ENCODE peak calls at places on chromosomes 7 and 10, in ten cellular contexts. J is fibroblast of mammary gland; K is brain microvascular endothelial cell; C is CD4-positive, alpha-beta T cell; L is stomach; V is A549; H is HFFc6; S is neural progenitor cell; P is colonic mucosa; N is fibroblast of the aortic adventitia. A is an unnamed sample.
A peak's percentile ranks its signal among the peaks of the same experiment; 100 is the strongest.

GRCh38 chr7:112963634-112964033 is 123.0 kb downstream of the GPR85 start:
- DNase-seq in J (no peak), K (no peak), C (no peak), L (no peak), V (no peak), H (no peak), S (no peak), P (no peak), N (no peak), A (no peak)

GRCh38 chr10:103854265-103854686 is 1.1 kb downstream of the SH3PXD2A start:
- DNase-seq in J (peak; percentile 69), K (no peak), C (no peak), L (no peak), V (peak; percentile 29), H (no peak), S (peak; percentile 65), P (no peak), N (peak; percentile 33), A (peak; percentile 39)

GRCh38 chr7:1558181-1558811 is 2.3 kb upstream of the TMEM184A start:
- DNase-seq in J (no peak), K (no peak), C (no peak), L (no peak), V (peak; percentile 51), H (no peak), S (no peak), P (no peak), N (no peak), A (peak; percentile 69)

GRCh38 chr10:71836594-71836970 is 14.5 kb downstream of the PSAP start:
- DNase-seq in J (no peak), K (peak; percentile 36), C (no peak), L (no peak), V (no peak), H (no peak), S (no peak), P (no peak), N (peak; percentile 44), A (no peak)

GRCh38 chr10:76998451-76998850 is 639.2 kb downstream of the KCNMA1 start:
- DNase-seq in J (no peak), K (no peak), C (no peak), L (no peak), V (no peak), H (no peak), S (peak; percentile 19), P (no peak), N (peak; percentile 26), A (no peak)

GRCh38 chr7:2108501-2109250 is 124.1 kb downstream of the MAD1L1 start:
- DNase-seq in J (no peak), K (no peak), C (no peak), L (no peak), V (no peak), H (no peak), S (peak; percentile 83), P (no peak), N (no peak), A (no peak)

GRCh38 chr10:77320852-77321496 is 316.6 kb downstream of the KCNMA1 start:
- DNase-seq in J (peak; percentile 90), K (peak; percentile 68), C (no peak), L (no peak), V (no peak), H (peak; percentile 82), S (no peak), P (no peak), N (peak; percentile 78), A (no peak)

GRCh38 chr10:324593-324992 is 189.3 kb downstream of the ZMYND11 start:
- DNase-seq in J (no peak), K (no peak), C (no peak), L (no peak), V (no peak), H (no peak), S (no peak), P (no peak), N (no peak), A (no peak)

GRCh38 chr10:97531401-97531985 is 32.8 kb downstream of the UBTD1 start:
- DNase-seq in J (peak; percentile 61), K (peak; percentile 62), C (no peak), L (no peak), V (no peak), H (peak; percentile 43), S (no peak), P (no peak), N (no peak), A (no peak)

GRCh38 chr7:130273863-130274262 is 7.2 kb downstream of the CPA2 start:
- DNase-seq in J (peak; percentile 87), K (no peak), C (no peak), L (no peak), V (no peak), H (no peak), S (peak; percentile 48), P (peak; percentile 19), N (peak; percentile 82), A (no peak)

GRCh38 chr10:14126697-14127440 is 203.9 kb downstream of the FRMD4A start:
- DNase-seq in J (peak; percentile 48), K (peak; percentile 12), C (no peak), L (no peak), V (no peak), H (peak; percentile 44), S (no peak), P (no peak), N (peak; percentile 10), A (no peak)

GRCh38 chr7:139895141-139895829 is 66.2 kb downstream of the TBXAS1 start:
- DNase-seq in J (peak; percentile 47), K (no peak), C (no peak), L (no peak), V (no peak), H (no peak), S (no peak), P (no peak), N (no peak), A (no peak)

GRCh38 chr7:135075716-135076115 is 72.2 kb upstream of the TMEM140 start:
- DNase-seq in J (no peak), K (no peak), C (no peak), L (no peak), V (no peak), H (no peak), S (no peak), P (no peak), N (no peak), A (no peak)

GRCh38 chr7:74023037-74023436 is 4.9 kb upstream of the ELN start:
- DNase-seq in J (peak; percentile 53), K (peak; percentile 51), C (no peak), L (peak; percentile 35), V (peak; percentile 56), H (peak; percentile 79), S (no peak), P (no peak), N (peak; percentile 61), A (peak; percentile 60)
- TF ChIP-seq CTCF in J (no peak), K (peak; percentile 36), C (no peak), L (no peak), V (no peak), H (peak; percentile 54), S (no peak), P (no peak), N (peak; percentile 1), A (no peak)

DNA sequence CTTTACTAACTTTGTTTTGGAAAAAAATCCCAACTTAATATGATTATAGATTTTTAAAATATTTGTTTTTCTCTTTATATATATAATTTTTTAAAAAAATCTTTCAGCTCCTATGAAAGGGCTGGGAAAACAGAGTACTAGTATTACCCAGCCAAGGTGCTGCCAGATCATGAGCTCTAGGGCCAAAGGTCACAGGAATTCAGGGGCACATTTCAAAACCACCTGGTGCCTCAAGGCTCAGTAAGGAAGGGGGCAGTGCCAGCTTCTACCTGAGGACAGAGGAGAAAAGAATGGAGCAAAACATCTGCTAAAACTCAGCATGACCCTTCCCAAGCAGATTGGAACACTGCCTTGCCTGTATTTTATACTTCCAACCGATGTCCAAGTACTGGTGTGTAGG is 667.5 kb downstream of the PARD3 start:
- DNase-seq in J (no peak), K (no peak), C (no peak), L (no peak), V (no peak), H (no peak), S (no peak), P (no peak), N (no peak), A (no peak)
- TF ChIP-seq CTCF in J (no peak), K (no peak), C (no peak), L (no peak), V (no peak), H (no peak), S (no peak), P (no peak), N (no peak), A (no peak)

GRCh38 chr10:47309403-47310089 is 9.5 kb downstream of the GDF10 start:
- DNase-seq in J (no peak), K (no peak), C (no peak), L (no peak), V (no peak), H (no peak), S (peak; percentile 32), P (no peak), N (no peak), A (no peak)
- TF ChIP-seq CTCF in J (peak; percentile 26), K (peak; percentile 70), C (no peak), L (no peak), V (peak; percentile 18), H (peak; percentile 74), S (peak; percentile 66), P (no peak), N (peak; percentile 26), A (peak; percentile 56)

GRCh38 chr7:123208793-123209192 is 9.0 kb upstream of the SLC13A1 start:
- DNase-seq in J (peak; percentile 31), K (peak; percentile 11), C (no peak), L (no peak), V (peak; percentile 6), H (no peak), S (peak; percentile 43), P (no peak), N (peak; percentile 26), A (no peak)
- TF ChIP-seq CTCF in J (peak; percentile 47), K (peak; percentile 74), C (no peak), L (peak; percentile 18), V (no peak), H (no peak), S (peak; percentile 50), P (peak; percentile 19), N (peak; percentile 38), A (no peak)

DNA sequence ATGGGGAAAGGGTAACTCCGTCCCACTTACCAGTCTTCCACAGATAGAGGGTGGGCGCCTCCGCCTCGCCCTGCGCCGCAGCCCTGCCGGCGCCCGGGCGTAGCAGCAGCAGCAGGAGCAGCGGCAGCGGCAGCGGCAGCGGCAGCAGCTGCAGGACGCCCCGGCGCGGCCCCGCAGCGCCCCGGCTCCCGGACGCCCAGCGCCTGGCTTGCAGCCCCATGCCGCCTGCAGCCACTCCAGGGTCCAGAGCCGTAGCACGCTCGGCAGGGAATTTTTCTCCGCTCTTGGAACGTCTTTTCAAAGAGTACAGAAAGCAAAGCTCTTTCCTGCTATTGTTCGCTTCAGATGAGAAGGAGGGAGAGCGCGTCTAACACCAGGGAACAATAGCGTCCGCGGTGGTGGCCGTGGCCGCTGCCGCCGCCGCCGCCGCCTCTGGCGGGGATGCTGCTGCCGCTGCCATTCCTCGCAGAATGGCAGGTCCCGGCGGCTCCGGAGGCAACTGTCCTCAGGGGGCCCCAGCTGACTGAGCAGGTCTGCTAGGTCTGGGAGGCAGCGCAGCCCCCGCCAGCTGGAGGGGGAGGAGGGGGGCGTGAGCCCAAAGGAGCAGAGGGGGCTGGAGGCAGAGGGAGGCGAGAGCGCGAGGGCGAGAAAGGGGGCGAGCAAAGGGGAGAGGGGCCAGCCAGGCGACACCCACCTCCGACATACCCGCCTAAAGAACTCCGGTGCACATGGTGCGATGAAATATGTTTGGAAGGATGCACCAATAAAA is at the start of gene THSD7A:
- DNase-seq in J (peak; percentile 3), K (peak; percentile 22), C (no peak), L (peak; percentile 54), V (peak; percentile 52), H (no peak), S (peak; percentile 78), P (peak; percentile 23), N (peak; percentile 22), A (peak; percentile 89)
- TF ChIP-seq CTCF in J (no peak), K (peak; percentile 4), C (no peak), L (no peak), V (peak; percentile 27), H (no peak), S (peak; percentile 7), P (no peak), N (no peak), A (no peak)

A was measured in glutamatergic neuron.